ENCODE peak calls at places on chromosome 2, in eight cellular contexts. One of them, this sample, is unnamed.
A peak's percentile ranks its signal among the peaks of the same experiment; 100 is the strongest.

GRCh38 chr2:238069877-238070276 is 9.1 kb downstream of the SCLY start:
- DNase-seq in CD8-positive, alpha-beta T cell: no peak
- DNase-seq in T-helper 1 cell: no peak
- DNase-seq in fibroblast of the aortic adventitia: no peak
- DNase-seq in upper lobe of left lung: no peak
- DNase-seq in HT1080: no peak
- DNase-seq in M059J: no peak
- DNase-seq in B cell: no peak
- DNase-seq in this sample: no peak

GRCh38 chr2:170454471-170455372 is 260.4 kb upstream of the SP5 start:
- DNase-seq in HT1080: no peak
- DNase-seq in T-helper 1 cell: no peak
- DNase-seq in upper lobe of left lung: no peak
- DNase-seq in fibroblast of the aortic adventitia: no peak
- DNase-seq in CD8-positive, alpha-beta T cell: no peak
- DNase-seq in B cell: no peak
- DNase-seq in M059J: no peak
- DNase-seq in this sample: no peak

GRCh38 chr2:46997884-46998283 is 82.3 kb upstream of the MCFD2 start:
- DNase-seq in fibroblast of the aortic adventitia: no peak
- DNase-seq in upper lobe of left lung: no peak
- DNase-seq in HT1080: no peak
- DNase-seq in T-helper 1 cell: no peak
- DNase-seq in B cell: no peak
- DNase-seq in CD8-positive, alpha-beta T cell: no peak
- DNase-seq in M059J: no peak
- DNase-seq in this sample: no peak

GRCh38 chr2:29844713-29845320 is 76.6 kb downstream of the ALK start:
- DNase-seq in HT1080: peak; percentile 78
- DNase-seq in M059J: peak; percentile 76
- DNase-seq in upper lobe of left lung: no peak
- DNase-seq in CD8-positive, alpha-beta T cell: no peak
- DNase-seq in T-helper 1 cell: no peak
- DNase-seq in fibroblast of the aortic adventitia: peak; percentile 3
- DNase-seq in B cell: no peak
- DNase-seq in this sample: no peak

GRCh38 chr2:11775384-11775783 is 29.0 kb downstream of the LPIN1 start:
- DNase-seq in fibroblast of the aortic adventitia: peak; percentile 39
- DNase-seq in T-helper 1 cell: peak; percentile 78
- DNase-seq in CD8-positive, alpha-beta T cell: no peak
- DNase-seq in B cell: peak; percentile 68
- DNase-seq in M059J: peak; percentile 42
- DNase-seq in HT1080: no peak
- DNase-seq in upper lobe of left lung: no peak
- DNase-seq in this sample: no peak

GRCh38 chr2:100924520-100925451 is 77.3 kb upstream of the RPL31 start:
- DNase-seq in T-helper 1 cell: peak; percentile 61
- DNase-seq in CD8-positive, alpha-beta T cell: peak; percentile 31
- DNase-seq in M059J: peak; percentile 64
- DNase-seq in upper lobe of left lung: no peak
- DNase-seq in B cell: no peak
- DNase-seq in HT1080: peak; percentile 85
- DNase-seq in fibroblast of the aortic adventitia: peak; percentile 90
- DNase-seq in this sample: no peak

GRCh38 chr2:88024509-88024908 is 8.2 kb upstream of the RNU2-63P start:
- DNase-seq in M059J: no peak
- DNase-seq in fibroblast of the aortic adventitia: no peak
- DNase-seq in T-helper 1 cell: no peak
- DNase-seq in B cell: no peak
- DNase-seq in CD8-positive, alpha-beta T cell: no peak
- DNase-seq in HT1080: no peak
- DNase-seq in upper lobe of left lung: no peak
- DNase-seq in this sample: no peak

GRCh38 chr2:219045937-219046550 is 4.7 kb upstream of the CFAP65 start:
- DNase-seq in CD8-positive, alpha-beta T cell: no peak
- DNase-seq in HT1080: peak; percentile 27
- DNase-seq in T-helper 1 cell: no peak
- DNase-seq in B cell: no peak
- DNase-seq in fibroblast of the aortic adventitia: peak; percentile 45
- DNase-seq in M059J: peak; percentile 33
- DNase-seq in upper lobe of left lung: no peak
- DNase-seq in this sample: no peak

GRCh38 chr2:149692837-149693518 is 105.4 kb upstream of the MMADHC start:
- DNase-seq in fibroblast of the aortic adventitia: peak; percentile 37
- DNase-seq in upper lobe of left lung: no peak
- DNase-seq in B cell: no peak
- DNase-seq in CD8-positive, alpha-beta T cell: no peak
- DNase-seq in T-helper 1 cell: no peak
- DNase-seq in M059J: no peak
- DNase-seq in HT1080: no peak
- DNase-seq in this sample: no peak

GRCh38 chr2:39118786-39119499 is 1.9 kb downstream of the SOS1 start:
- DNase-seq in M059J: peak; percentile 22
- DNase-seq in HT1080: no peak
- DNase-seq in CD8-positive, alpha-beta T cell: no peak
- DNase-seq in upper lobe of left lung: no peak
- DNase-seq in T-helper 1 cell: no peak
- DNase-seq in fibroblast of the aortic adventitia: peak; percentile 46
- DNase-seq in B cell: peak; percentile 31
- DNase-seq in this sample: no peak

GRCh38 chr2:105674406-105674805 is 70.3 kb upstream of the NCK2 start:
- DNase-seq in M059J: no peak
- DNase-seq in upper lobe of left lung: no peak
- DNase-seq in fibroblast of the aortic adventitia: no peak
- DNase-seq in HT1080: no peak
- DNase-seq in T-helper 1 cell: no peak
- DNase-seq in CD8-positive, alpha-beta T cell: no peak
- DNase-seq in B cell: no peak
- DNase-seq in this sample: no peak

GRCh38 chr2:42125887-42126594 is 43.1 kb upstream of the EML4 start:
- DNase-seq in fibroblast of the aortic adventitia: peak; percentile 82
- DNase-seq in upper lobe of left lung: peak; percentile 45
- DNase-seq in CD8-positive, alpha-beta T cell: no peak
- DNase-seq in HT1080: no peak
- DNase-seq in M059J: no peak
- DNase-seq in B cell: no peak
- DNase-seq in T-helper 1 cell: no peak
- DNase-seq in this sample: no peak

GRCh38 chr2:202494856-202495604 is 118.9 kb downstream of the BMPR2 start:
- DNase-seq in CD8-positive, alpha-beta T cell: no peak
- DNase-seq in upper lobe of left lung: no peak
- DNase-seq in B cell: no peak
- DNase-seq in HT1080: no peak
- DNase-seq in T-helper 1 cell: no peak
- DNase-seq in M059J: no peak
- DNase-seq in fibroblast of the aortic adventitia: no peak
- DNase-seq in this sample: no peak

GRCh38 chr2:44706584-44707553 is 234.6 kb upstream of the SIX3 start:
- DNase-seq in M059J: peak; percentile 5
- DNase-seq in T-helper 1 cell: no peak
- DNase-seq in CD8-positive, alpha-beta T cell: no peak
- DNase-seq in B cell: no peak
- DNase-seq in upper lobe of left lung: no peak
- DNase-seq in HT1080: no peak
- DNase-seq in fibroblast of the aortic adventitia: no peak
- DNase-seq in this sample: no peak

GRCh38 chr2:58336416-58336815 is 95.3 kb upstream of the FANCL start:
- DNase-seq in T-helper 1 cell: no peak
- DNase-seq in fibroblast of the aortic adventitia: no peak
- DNase-seq in upper lobe of left lung: no peak
- DNase-seq in M059J: no peak
- DNase-seq in CD8-positive, alpha-beta T cell: no peak
- DNase-seq in HT1080: no peak
- DNase-seq in B cell: no peak
- DNase-seq in this sample: no peak

GRCh38 chr2:10810175-10811161 is 2.1 kb downstream of the PDIA6 start:
- DNase-seq in M059J: no peak
- DNase-seq in B cell: peak; percentile 69
- DNase-seq in HT1080: no peak
- DNase-seq in CD8-positive, alpha-beta T cell: no peak
- DNase-seq in upper lobe of left lung: no peak
- DNase-seq in fibroblast of the aortic adventitia: peak; percentile 24
- DNase-seq in T-helper 1 cell: peak; percentile 21
- DNase-seq in this sample: no peak

GRCh38 chr2:44490726-44491125 is 129.0 kb downstream of the CAMKMT start:
- DNase-seq in CD8-positive, alpha-beta T cell: no peak
- DNase-seq in T-helper 1 cell: no peak
- DNase-seq in fibroblast of the aortic adventitia: no peak
- DNase-seq in B cell: no peak
- DNase-seq in HT1080: no peak
- DNase-seq in upper lobe of left lung: no peak
- DNase-seq in M059J: no peak
- DNase-seq in this sample: no peak

GRCh38 chr2:28558918-28559317 is 63.1 kb downstream of the PLB1 start:
- DNase-seq in M059J: no peak
- DNase-seq in B cell: no peak
- DNase-seq in HT1080: no peak
- DNase-seq in upper lobe of left lung: no peak
- DNase-seq in CD8-positive, alpha-beta T cell: no peak
- DNase-seq in T-helper 1 cell: no peak
- DNase-seq in fibroblast of the aortic adventitia: peak; percentile 35
- DNase-seq in this sample: peak; percentile 66

GRCh38 chr2:231904161-231904611 is 22.0 kb downstream of the NPPC start:
- DNase-seq in M059J: no peak
- DNase-seq in B cell: no peak
- DNase-seq in T-helper 1 cell: no peak
- DNase-seq in upper lobe of left lung: no peak
- DNase-seq in HT1080: no peak
- DNase-seq in CD8-positive, alpha-beta T cell: no peak
- DNase-seq in fibroblast of the aortic adventitia: no peak
- DNase-seq in this sample: no peak

GRCh38 chr2:237754849-237755248 is 43.7 kb upstream of the RBM44 start:
- DNase-seq in fibroblast of the aortic adventitia: no peak
- DNase-seq in B cell: no peak
- DNase-seq in upper lobe of left lung: no peak
- DNase-seq in M059J: no peak
- DNase-seq in HT1080: no peak
- DNase-seq in CD8-positive, alpha-beta T cell: no peak
- DNase-seq in T-helper 1 cell: no peak
- DNase-seq in this sample: no peak

GRCh38 chr2:180456811-180457210 is 449.7 kb upstream of the CWC22 start:
- DNase-seq in HT1080: no peak
- DNase-seq in M059J: no peak
- DNase-seq in CD8-positive, alpha-beta T cell: no peak
- DNase-seq in T-helper 1 cell: no peak
- DNase-seq in fibroblast of the aortic adventitia: no peak
- DNase-seq in upper lobe of left lung: no peak
- DNase-seq in B cell: no peak
- DNase-seq in this sample: no peak

GRCh38 chr2:65358690-65359400 is 73.6 kb downstream of the SPRED2 start:
- DNase-seq in T-helper 1 cell: no peak
- DNase-seq in HT1080: peak; percentile 71
- DNase-seq in M059J: peak; percentile 55
- DNase-seq in fibroblast of the aortic adventitia: no peak
- DNase-seq in B cell: no peak
- DNase-seq in CD8-positive, alpha-beta T cell: no peak
- DNase-seq in upper lobe of left lung: no peak
- DNase-seq in this sample: no peak

GRCh38 chr2:16215892-16216554 is 275.7 kb downstream of the MYCN start:
- DNase-seq in upper lobe of left lung: no peak
- DNase-seq in fibroblast of the aortic adventitia: no peak
- DNase-seq in B cell: no peak
- DNase-seq in CD8-positive, alpha-beta T cell: no peak
- DNase-seq in HT1080: no peak
- DNase-seq in M059J: no peak
- DNase-seq in T-helper 1 cell: no peak
- DNase-seq in this sample: no peak

GRCh38 chr2:218397502-218398436 is 1.9 kb upstream of the CTDSP1 start:
- DNase-seq in B cell: no peak
- DNase-seq in M059J: peak; percentile 90
- DNase-seq in T-helper 1 cell: peak; percentile 83
- DNase-seq in CD8-positive, alpha-beta T cell: peak; percentile 59
- DNase-seq in fibroblast of the aortic adventitia: peak; percentile 85
- DNase-seq in upper lobe of left lung: peak; percentile 86
- DNase-seq in HT1080: no peak
- DNase-seq in this sample: peak; percentile 88

GRCh38 chr2:166373951-166374350 is 1.8 kb downstream of the SCN9A start:
- DNase-seq in T-helper 1 cell: peak; percentile 1
- DNase-seq in HT1080: peak; percentile 83
- DNase-seq in upper lobe of left lung: no peak
- DNase-seq in CD8-positive, alpha-beta T cell: no peak
- DNase-seq in M059J: peak; percentile 74
- DNase-seq in B cell: no peak
- DNase-seq in fibroblast of the aortic adventitia: peak; percentile 41
- DNase-seq in this sample: no peak

GRCh38 chr2:66885775-66886402 is 451.0 kb downstream of the MEIS1 start:
- DNase-seq in M059J: peak; percentile 26
- DNase-seq in HT1080: no peak
- DNase-seq in CD8-positive, alpha-beta T cell: no peak
- DNase-seq in fibroblast of the aortic adventitia: peak; percentile 55
- DNase-seq in B cell: no peak
- DNase-seq in T-helper 1 cell: no peak
- DNase-seq in upper lobe of left lung: no peak
- DNase-seq in this sample: no peak

GRCh38 chr2:150358468-150358807 is 129.0 kb downstream of the RND3 start:
- DNase-seq in upper lobe of left lung: no peak
- DNase-seq in fibroblast of the aortic adventitia: no peak
- DNase-seq in M059J: no peak
- DNase-seq in B cell: no peak
- DNase-seq in T-helper 1 cell: no peak
- DNase-seq in CD8-positive, alpha-beta T cell: no peak
- DNase-seq in HT1080: no peak
- DNase-seq in this sample: no peak

GRCh38 chr2:225486226-225486625 is 86.7 kb downstream of the NYAP2 start:
- DNase-seq in fibroblast of the aortic adventitia: no peak
- DNase-seq in B cell: no peak
- DNase-seq in upper lobe of left lung: no peak
- DNase-seq in T-helper 1 cell: no peak
- DNase-seq in M059J: no peak
- DNase-seq in CD8-positive, alpha-beta T cell: no peak
- DNase-seq in HT1080: no peak
- DNase-seq in this sample: no peak

GRCh38 chr2:54604771-54605350 is 118.6 kb upstream of the EML6 start:
- DNase-seq in HT1080: no peak
- DNase-seq in B cell: no peak
- DNase-seq in T-helper 1 cell: no peak
- DNase-seq in CD8-positive, alpha-beta T cell: no peak
- DNase-seq in upper lobe of left lung: no peak
- DNase-seq in fibroblast of the aortic adventitia: no peak
- DNase-seq in M059J: no peak
- DNase-seq in this sample: no peak

GRCh38 chr2:21270658-21271057 is 146.9 kb downstream of the TDRD15 start:
- DNase-seq in T-helper 1 cell: no peak
- DNase-seq in fibroblast of the aortic adventitia: no peak
- DNase-seq in M059J: no peak
- DNase-seq in B cell: no peak
- DNase-seq in upper lobe of left lung: no peak
- DNase-seq in HT1080: no peak
- DNase-seq in CD8-positive, alpha-beta T cell: no peak
- DNase-seq in this sample: no peak

GRCh38 chr2:211928186-211928585 is 610.4 kb downstream of the ERBB4 start:
- DNase-seq in HT1080: no peak
- DNase-seq in M059J: no peak
- DNase-seq in T-helper 1 cell: no peak
- DNase-seq in upper lobe of left lung: no peak
- DNase-seq in CD8-positive, alpha-beta T cell: no peak
- DNase-seq in B cell: no peak
- DNase-seq in fibroblast of the aortic adventitia: no peak
- DNase-seq in this sample: no peak

This sample was measured in thyroid gland.